ENCODE peak calls at places on chromosomes 7 and 10, in four cellular contexts. One of them, this sample, is unnamed.

GRCh38 chr7:121305109-121305508 is 23.7 kb upstream of the WNT16 start:
- DNase-seq in GM12878: no peak
- DNase-seq in HepG2: no peak
- DNase-seq in K562: no peak
- DNase-seq in this sample: no peak

GRCh38 chr10:58385784-58386112 is 538 bp downstream of the TFAM start:
- DNase-seq in GM12878: no peak
- DNase-seq in HepG2: peak
- DNase-seq in K562: peak
- DNase-seq in this sample: peak

GRCh38 chr10:13758302-13758701 is 171.5 kb downstream of the PRPF18 start:
- DNase-seq in GM12878: no peak
- DNase-seq in HepG2: no peak
- DNase-seq in K562: no peak
- DNase-seq in this sample: peak

GRCh38 chr10:114068054-114068707 is 24.5 kb downstream of the ADRB1 start:
- DNase-seq in GM12878: no peak
- DNase-seq in HepG2: no peak
- DNase-seq in K562: no peak
- DNase-seq in this sample: no peak

GRCh38 chr7:4800487-4800886 is 25.1 kb downstream of the AP5Z1 start:
- DNase-seq in GM12878: no peak
- DNase-seq in HepG2: no peak
- DNase-seq in K562: no peak
- DNase-seq in this sample: no peak

GRCh38 chr7:10412426-10413019 is 561.1 kb upstream of the PHF14 start:
- DNase-seq in GM12878: no peak
- DNase-seq in HepG2: peak
- DNase-seq in K562: peak
- DNase-seq in this sample: no peak

GRCh38 chr7:34709771-34710170 is 51.8 kb downstream of the NPSR1 start:
- DNase-seq in GM12878: no peak
- DNase-seq in HepG2: no peak
- DNase-seq in K562: no peak
- DNase-seq in this sample: no peak

GRCh38 chr7:2633538-2634264 is 1.9 kb downstream of the TTYH3 start:
- DNase-seq in GM12878: no peak
- DNase-seq in HepG2: peak
- DNase-seq in K562: no peak
- DNase-seq in this sample: no peak

GRCh38 chr10:122590158-122590557 is 29.6 kb downstream of the DMBT1 start:
- DNase-seq in GM12878: no peak
- DNase-seq in HepG2: no peak
- DNase-seq in K562: no peak
- DNase-seq in this sample: no peak

GRCh38 chr10:114477285-114477684 is 73.0 kb upstream of the AFAP1L2 start:
- DNase-seq in GM12878: no peak
- DNase-seq in HepG2: peak
- DNase-seq in K562: no peak
- DNase-seq in this sample: no peak

GRCh38 chr10:47206449-47207279 is 93.3 kb upstream of the GDF10 start:
- DNase-seq in GM12878: no peak
- DNase-seq in HepG2: no peak
- DNase-seq in K562: no peak
- DNase-seq in this sample: no peak

GRCh38 chr7:151923097-151923876 is 33.0 kb upstream of the GALNTL5 start:
- DNase-seq in GM12878: no peak
- DNase-seq in HepG2: no peak
- DNase-seq in K562: no peak
- DNase-seq in this sample: no peak

GRCh38 chr7:108063520-108063933 is 60.6 kb upstream of the LAMB1 start:
- DNase-seq in GM12878: peak
- DNase-seq in HepG2: peak
- DNase-seq in K562: no peak
- DNase-seq in this sample: no peak
- TF ChIP-seq CREM in GM12878: no peak
- TF ChIP-seq CREM in HepG2: no peak
- TF ChIP-seq CREM in K562: no peak
- TF ChIP-seq CREM in this sample: no peak

GRCh38 chr10:23070819-23071218 is 24.6 kb upstream of the MSRB2 start:
- DNase-seq in GM12878: peak
- DNase-seq in HepG2: no peak
- DNase-seq in K562: no peak
- DNase-seq in this sample: no peak
- TF ChIP-seq CREM in GM12878: no peak
- TF ChIP-seq CREM in HepG2: no peak
- TF ChIP-seq CREM in K562: no peak
- TF ChIP-seq CREM in this sample: no peak

GRCh38 chr7:149759111-149759510 is 14.3 kb downstream of the ZNF467 start:
- DNase-seq in GM12878: no peak
- DNase-seq in HepG2: no peak
- DNase-seq in K562: no peak
- DNase-seq in this sample: no peak
- TF ChIP-seq CREM in GM12878: no peak
- TF ChIP-seq CREM in HepG2: no peak
- TF ChIP-seq CREM in K562: no peak
- TF ChIP-seq CREM in this sample: no peak

DNA sequence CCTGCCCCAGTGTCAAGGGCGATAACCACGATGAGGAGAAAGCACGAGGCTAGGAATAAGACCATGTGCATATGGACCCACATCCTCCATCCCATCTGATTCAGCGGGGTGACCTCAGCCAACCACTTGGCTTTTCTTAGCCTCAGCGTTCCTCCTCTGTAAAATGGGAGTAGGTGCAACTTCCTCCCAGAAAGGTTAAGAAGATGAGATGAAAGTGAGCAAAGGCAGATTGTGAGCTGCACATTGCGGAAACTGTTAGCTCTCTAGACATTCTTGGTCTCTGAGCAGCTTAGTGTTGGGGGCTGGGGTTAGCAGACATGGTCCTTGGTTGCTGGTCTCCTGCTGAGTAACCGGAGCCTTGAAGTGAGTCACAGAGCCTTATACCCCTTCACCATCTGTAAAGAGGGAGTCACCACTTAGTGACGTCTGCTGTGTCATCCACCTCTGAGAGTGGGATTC is 497.3 kb upstream of the GALNT17 start:
- DNase-seq in GM12878: no peak
- DNase-seq in HepG2: no peak
- DNase-seq in K562: peak
- DNase-seq in this sample: no peak
- TF ChIP-seq CREM in GM12878: no peak
- TF ChIP-seq CREM in HepG2: no peak
- TF ChIP-seq CREM in K562: peak
- TF ChIP-seq CREM in this sample: no peak

DNA sequence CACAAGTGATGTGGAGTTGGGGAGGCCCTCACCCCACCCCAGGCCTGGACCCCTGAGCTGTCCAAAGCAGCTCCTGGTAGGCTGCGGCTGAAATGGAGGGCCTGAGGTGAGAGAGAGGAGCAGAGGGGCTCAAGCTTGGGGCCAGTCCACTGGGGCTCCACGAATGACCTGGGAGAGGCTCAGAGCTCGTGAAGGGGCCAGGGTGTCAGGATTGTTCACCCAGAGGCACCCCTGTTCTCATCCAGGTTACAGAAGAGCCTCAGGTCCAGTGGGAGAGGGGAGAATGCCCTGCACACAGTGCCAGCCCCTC is 102.2 kb upstream of the RET start:
- DNase-seq in GM12878: no peak
- DNase-seq in HepG2: no peak
- DNase-seq in K562: no peak
- DNase-seq in this sample: no peak
- TF ChIP-seq CREM in GM12878: no peak
- TF ChIP-seq CREM in HepG2: no peak
- TF ChIP-seq CREM in K562: no peak
- TF ChIP-seq CREM in this sample: no peak

GRCh38 chr7:17239046-17239445 is 59.4 kb upstream of the AHR start:
- DNase-seq in GM12878: no peak
- DNase-seq in HepG2: no peak
- DNase-seq in K562: no peak
- DNase-seq in this sample: no peak
- TF ChIP-seq CREM in GM12878: no peak
- TF ChIP-seq CREM in HepG2: no peak
- TF ChIP-seq CREM in K562: no peak
- TF ChIP-seq CREM in this sample: no peak

This sample was measured in WTC11.